ENCODE peak calls at places on chromosomes 11 and 22, in six cellular contexts. V is transverse colon, J is stomach, K is sigmoid colon, S is vagina, Y is GM23338. U is an unnamed sample.

GRCh38 chr22:29625090-29625825 is 21.8 kb downstream of the NF2 start:
- DNase-seq in V (peak), J (peak), K (peak), S (no peak), Y (peak), U (no peak)

GRCh38 chr11:6362185-6362867 is 27.9 kb upstream of the SMPD1 start:
- DNase-seq in V (no peak), J (peak), K (no peak), S (no peak), Y (no peak), U (no peak)

GRCh38 chr22:19607198-19608113 is 83.2 kb upstream of the CLDN5 start:
- DNase-seq in V (peak), J (peak), K (no peak), S (no peak), Y (peak), U (no peak)

GRCh38 chr11:7524831-7525230 is 11.0 kb downstream of the PPFIBP2 start:
- DNase-seq in V (peak), J (no peak), K (no peak), S (no peak), Y (no peak), U (no peak)

GRCh38 chr11:47966621-47967020 is 13.7 kb upstream of the PTPRJ start:
- DNase-seq in V (no peak), J (no peak), K (no peak), S (no peak), Y (no peak), U (no peak)

GRCh38 chr11:61362542-61362875 is 335 bp downstream of the TMEM138 start:
- DNase-seq in V (no peak), J (no peak), K (no peak), S (no peak), Y (peak), U (no peak)

GRCh38 chr11:19861171-19861570 is 148.5 kb downstream of the NAV2 start:
- DNase-seq in V (no peak), J (no peak), K (no peak), S (no peak), Y (no peak), U (no peak)

GRCh38 chr22:44894782-44895181 is 115.0 kb downstream of the PHF21B start:
- DNase-seq in V (no peak), J (no peak), K (no peak), S (no peak), Y (no peak), U (no peak)

GRCh38 chr11:92211576-92212167 is 12.9 kb upstream of the FAT3 start:
- DNase-seq in V (no peak), J (no peak), K (no peak), S (no peak), Y (peak), U (no peak)

GRCh38 chr11:17267576-17267975 is 9.0 kb upstream of the NUCB2 start:
- DNase-seq in V (no peak), J (no peak), K (no peak), S (no peak), Y (peak), U (no peak)

GRCh38 chr11:6402561-6402981 is 12.3 kb downstream of the SMPD1 start:
- DNase-seq in V (peak), J (no peak), K (no peak), S (no peak), Y (no peak), U (no peak)

GRCh38 chr11:119155733-119156492 is 7.1 kb downstream of the ABCG4 start:
- DNase-seq in V (peak), J (no peak), K (no peak), S (no peak), Y (peak), U (no peak)

GRCh38 chr11:2792376-2793250 is 92.8 kb upstream of the KCNQ1OT1 start:
- DNase-seq in V (peak), J (peak), K (peak), S (no peak), Y (peak), U (no peak)

GRCh38 chr11:67433536-67434394 is 3.7 kb downstream of the PTPRCAP start:
- DNase-seq in V (no peak), J (no peak), K (no peak), S (no peak), Y (no peak), U (no peak)

GRCh38 chr11:67434395-67434881 is 3.0 kb downstream of the PTPRCAP start:
- DNase-seq in V (no peak), J (no peak), K (no peak), S (no peak), Y (no peak), U (no peak)

GRCh38 chr11:67435727-67436458 is 1.6 kb downstream of the PTPRCAP start:
- DNase-seq in V (no peak), J (no peak), K (no peak), S (no peak), Y (no peak), U (no peak)

GRCh38 chr11:67436459-67437081 is 912 bp downstream of the PTPRCAP start:
- DNase-seq in V (peak), J (peak), K (no peak), S (no peak), Y (peak), U (no peak)

GRCh38 chr11:67435031-67435726 is 2.3 kb downstream of the PTPRCAP start:
- DNase-seq in V (no peak), J (no peak), K (no peak), S (no peak), Y (no peak), U (no peak)
- TF ChIP-seq POLR2AphosphoS5 in V (no peak), J (no peak), K (no peak), S (no peak), Y (no peak), U (no peak)

DNA sequence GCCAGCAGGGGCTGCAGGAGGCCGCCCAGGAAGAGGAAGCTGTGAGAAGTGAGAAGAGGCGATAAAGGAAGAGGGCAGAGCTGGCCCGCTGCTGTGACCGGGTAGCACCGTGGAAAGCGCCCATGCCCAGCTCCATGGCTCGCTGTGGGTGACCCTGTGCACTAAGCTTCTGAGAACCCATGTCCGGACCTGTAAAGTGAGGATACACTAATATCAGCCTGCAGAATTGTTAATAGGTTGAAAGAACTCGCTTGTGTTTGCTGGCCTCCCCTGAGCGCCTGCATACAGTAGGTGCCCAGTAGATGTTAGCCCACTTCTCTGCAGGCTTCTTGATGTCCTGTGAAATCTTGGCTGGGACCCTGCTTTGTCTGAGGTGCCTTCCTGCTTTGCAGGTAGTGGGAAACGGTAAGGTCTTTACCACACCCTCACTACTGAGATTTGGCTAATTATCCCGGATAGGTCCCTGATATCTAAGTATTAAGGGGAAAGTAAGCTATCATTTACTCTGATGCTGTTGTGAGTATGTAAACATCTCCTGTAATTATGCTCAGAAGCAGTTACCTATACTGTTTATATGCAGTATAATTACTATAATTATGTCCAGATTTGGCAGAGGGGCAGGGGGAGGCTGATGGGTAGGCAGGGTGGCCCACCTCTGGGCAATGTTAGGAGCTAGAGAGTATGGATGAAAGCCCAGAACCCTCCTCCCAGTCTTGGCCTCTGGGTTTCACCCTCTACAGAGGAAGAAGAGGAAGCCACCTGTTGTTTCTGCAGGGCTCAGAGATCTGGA is 1.2 kb upstream of the ARRB1 start:
- DNase-seq in V (peak), J (peak), K (peak), S (no peak), Y (no peak), U (no peak)
- TF ChIP-seq POLR2AphosphoS5 in V (no peak), J (no peak), K (no peak), S (no peak), Y (no peak), U (no peak)

DNA sequence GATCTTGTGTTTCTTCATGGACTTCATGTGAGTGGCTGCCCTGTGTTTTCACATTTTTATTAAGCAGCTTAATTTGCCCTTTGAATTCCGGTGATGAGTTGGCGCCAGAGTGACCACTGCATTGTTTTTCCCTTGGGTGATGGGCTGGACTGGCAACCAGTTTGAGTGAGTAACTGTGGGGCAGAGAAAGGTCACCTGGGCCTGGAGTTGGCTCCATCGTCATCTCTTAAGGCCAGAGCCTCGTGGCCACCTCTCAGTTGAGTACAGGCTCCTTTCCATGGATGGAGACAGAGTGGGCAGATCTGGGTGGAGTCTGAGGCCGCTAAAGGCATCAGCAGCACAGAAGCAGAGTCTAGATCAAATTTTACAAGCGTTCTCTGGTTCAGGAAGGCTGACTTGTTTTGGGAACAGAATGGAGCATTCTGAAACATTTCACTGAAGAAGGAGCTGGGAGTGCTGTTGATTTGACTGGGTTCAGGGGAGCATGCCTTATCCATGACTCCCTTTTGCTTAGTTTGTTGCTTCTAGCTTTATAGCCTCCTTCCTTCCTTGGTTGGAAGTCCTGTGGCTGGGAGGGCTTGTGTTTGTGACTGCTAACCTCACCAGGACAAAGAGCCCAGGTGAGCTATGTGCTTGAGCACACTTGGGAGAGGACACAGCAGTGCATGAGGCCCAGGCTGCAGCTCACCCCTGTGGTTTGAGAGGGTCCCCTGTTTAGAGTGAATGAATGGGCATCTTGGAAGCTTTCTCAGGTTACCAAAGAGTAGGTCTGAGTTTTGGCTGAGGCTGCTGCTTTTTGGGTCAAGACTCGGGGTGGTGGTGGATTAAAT is 7.8 kb downstream of the BCR start:
- DNase-seq in V (no peak), J (no peak), K (no peak), S (no peak), Y (no peak), U (no peak)
- TF ChIP-seq POLR2AphosphoS5 in V (no peak), J (no peak), K (no peak), S (no peak), Y (no peak), U (no peak)

GRCh38 chr11:29628584-29628983 is 388.2 kb downstream of the KCNA4 start:
- DNase-seq in V (no peak), J (no peak), K (no peak), S (no peak), Y (no peak), U (no peak)
- TF ChIP-seq POLR2AphosphoS5 in V (no peak), J (no peak), K (no peak), S (no peak), Y (no peak), U (no peak)

GRCh38 chr22:21766933-21767462 is 31.4 kb upstream of the YPEL1 start:
- DNase-seq in V (peak), J (peak), K (no peak), S (no peak), Y (no peak), U (no peak)
- TF ChIP-seq POLR2AphosphoS5 in V (no peak), J (no peak), K (no peak), S (no peak), Y (no peak), U (no peak)

DNA sequence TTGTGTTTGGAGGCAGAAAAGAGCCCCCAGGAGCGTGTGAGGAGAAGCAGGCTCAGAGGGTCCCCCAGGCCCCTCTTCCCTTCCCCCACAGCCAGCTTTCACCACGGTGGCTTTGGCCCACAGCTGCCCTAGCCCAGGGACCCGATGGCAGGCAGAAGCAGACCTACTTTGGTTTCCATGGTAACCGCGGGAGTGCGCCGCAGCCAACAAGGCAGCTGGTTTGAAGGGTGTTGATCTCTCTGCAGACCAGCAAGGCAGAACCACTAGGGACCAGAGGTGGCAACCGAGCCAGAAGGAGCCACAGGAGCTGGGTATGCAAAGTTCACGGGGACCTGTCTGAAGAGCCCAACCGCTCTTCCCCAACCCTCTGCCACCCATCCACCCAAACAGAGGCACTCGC is 69.4 kb downstream of the BUD13 start:
- DNase-seq in V (no peak), J (no peak), K (peak), S (no peak), Y (peak), U (no peak)
- TF ChIP-seq POLR2AphosphoS5 in V (no peak), J (no peak), K (no peak), S (no peak), Y (no peak), U (no peak)

GRCh38 chr22:26674211-26675190 is 17.1 kb downstream of the MIAT start:
- DNase-seq in V (peak), J (no peak), K (no peak), S (no peak), Y (no peak), U (no peak)
- TF ChIP-seq POLR2AphosphoS5 in V (no peak), J (no peak), K (no peak), S (no peak), Y (no peak), U (no peak)

GRCh38 chr11:78916759-78917158 is 342.1 kb upstream of the NARS2 start:
- DNase-seq in V (no peak), J (no peak), K (no peak), S (no peak), Y (no peak), U (no peak)

GRCh38 chr11:78910322-78910721 is 335.7 kb upstream of the NARS2 start:
- DNase-seq in V (no peak), J (no peak), K (no peak), S (no peak), Y (no peak), U (no peak)

GRCh38 chr11:78914503-78914902 is 339.8 kb upstream of the NARS2 start:
- DNase-seq in V (no peak), J (no peak), K (no peak), S (no peak), Y (no peak), U (no peak)

GRCh38 chr11:78909386-78909785 is 334.7 kb upstream of the NARS2 start:
- DNase-seq in V (no peak), J (no peak), K (no peak), S (no peak), Y (no peak), U (no peak)

GRCh38 chr11:78912778-78913177 is 338.1 kb upstream of the NARS2 start:
- DNase-seq in V (no peak), J (no peak), K (no peak), S (no peak), Y (no peak), U (no peak)
- TF ChIP-seq POLR2AphosphoS5 in V (no peak), J (no peak), K (no peak), S (no peak), Y (no peak), U (no peak)

GRCh38 chr11:125772834-125773505 is 5.7 kb downstream of the PATE2 start:
- DNase-seq in V (no peak), J (no peak), K (no peak), S (no peak), Y (no peak), U (peak)
- TF ChIP-seq POLR2AphosphoS5 in V (no peak), J (no peak), K (no peak), S (no peak), Y (no peak), U (no peak)

DNA sequence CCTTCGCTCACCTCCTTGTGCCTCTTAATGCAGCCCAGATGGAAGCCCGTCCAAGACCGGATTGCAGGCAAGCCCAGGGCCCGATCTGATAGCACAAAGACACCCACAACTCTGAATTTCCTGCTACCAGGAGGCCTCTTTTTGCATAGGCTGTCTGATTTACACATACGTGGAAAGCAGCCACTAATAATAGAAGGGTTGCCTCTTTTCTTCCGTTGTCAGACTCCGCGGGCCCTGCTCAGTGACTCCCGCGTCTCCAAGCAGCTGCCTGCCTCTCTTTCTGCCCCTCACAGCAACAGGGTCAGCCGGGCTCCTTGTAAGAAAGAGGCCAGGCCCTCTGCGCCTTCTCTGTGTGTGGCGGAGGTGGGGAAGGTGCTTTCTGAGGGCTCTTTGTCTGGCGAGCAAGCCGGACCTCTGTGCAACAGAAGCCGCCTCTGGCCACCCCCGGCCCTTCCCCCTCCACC is 26.7 kb downstream of the FLI1 start:
- DNase-seq in V (peak), J (peak), K (no peak), S (no peak), Y (peak), U (no peak)
- TF ChIP-seq POLR2AphosphoS5 in V (peak), J (no peak), K (no peak), S (no peak), Y (no peak), U (no peak)

U was measured in esophagus muscularis mucosa.